ENCODE peak calls at places on chromosome 2, in nine cellular contexts. E, F, A, T, Z, Q, V, N and G are unnamed samples.

GRCh38 chr2:36374586-36374985 is 19.0 kb downstream of the CRIM1 start:
- DNase-seq in V (no peak), Q (peak; percentile 46), Z (no peak), F (no peak), T (no peak), A (no peak), N (no peak), E (peak; percentile 65), G (no peak)

GRCh38 chr2:160813506-160813858 is 319.9 kb upstream of the RBMS1 start:
- DNase-seq in A (no peak), Z (no peak), N (no peak), Q (no peak), E (no peak), V (no peak), F (no peak), T (no peak), G (no peak)

GRCh38 chr2:55419236-55419513 is 481 bp downstream of the CCDC88A start:
- DNase-seq in T (peak; percentile 9), F (no peak), Q (peak; percentile 39), V (no peak), Z (peak; percentile 48), E (peak; percentile 33), N (peak; percentile 22), A (no peak), G (no peak)

GRCh38 chr2:215899111-215900074 is 114.0 kb downstream of the MREG start:
- DNase-seq in E (no peak), N (no peak), A (no peak), V (peak; percentile 65), Q (peak; percentile 38), Z (no peak), T (no peak), F (no peak), G (no peak)

GRCh38 chr2:17538844-17539554 is 1.5 kb upstream of the VSNL1 start:
- DNase-seq in A (peak; percentile 48), Q (peak; percentile 37), Z (peak; percentile 78), N (peak; percentile 15), T (peak; percentile 52), V (peak; percentile 79), E (no peak), F (no peak), G (peak; percentile 85)

GRCh38 chr2:156343940-156344301 is 11.4 kb upstream of the NR4A2 start:
- DNase-seq in V (no peak), T (no peak), F (no peak), Z (no peak), Q (no peak), N (no peak), A (no peak), E (no peak), G (no peak)

GRCh38 chr2:147165682-147166081 is 679.1 kb upstream of the ACVR2A start:
- DNase-seq in E (no peak), Z (no peak), T (no peak), N (no peak), F (no peak), Q (no peak), A (no peak), V (no peak), G (no peak)

GRCh38 chr2:179579744-179580143 is 281.7 kb downstream of the ZNF385B start:
- DNase-seq in Z (no peak), A (no peak), T (no peak), E (no peak), V (no peak), N (peak; percentile 19), F (no peak), Q (no peak), G (no peak)

GRCh38 chr2:47503481-47504070 is 100.6 kb downstream of the MSH2 start:
- DNase-seq in F (peak; percentile 81), A (no peak), E (no peak), T (no peak), Z (no peak), N (no peak), Q (no peak), V (no peak), G (no peak)

DNA sequence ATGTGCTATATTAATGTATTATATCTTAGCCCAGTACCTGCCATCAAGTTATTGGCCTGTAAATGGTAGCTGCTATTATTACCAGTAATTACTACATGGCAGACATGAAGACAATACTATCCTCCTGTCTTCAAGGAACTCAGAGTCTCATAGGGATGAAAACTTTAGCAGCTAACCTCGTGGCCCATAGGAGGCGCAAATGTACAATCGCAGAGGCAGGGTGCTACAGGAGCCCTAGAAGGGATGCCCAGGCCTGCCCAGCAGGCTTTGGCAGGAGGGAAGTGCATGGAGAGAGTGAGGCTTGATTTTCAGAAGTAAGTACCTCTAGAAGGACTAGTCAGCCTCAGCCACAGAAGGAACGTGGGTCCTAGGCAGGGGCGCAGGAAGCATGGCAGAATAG is 44.7 kb upstream of the KIDINS220 start:
- DNase-seq in V (peak; percentile 1), A (no peak), E (peak; percentile 74), Q (peak; percentile 61), N (peak; percentile 32), T (no peak), F (no peak), Z (peak; percentile 83), G (peak; percentile 64)
- TF ChIP-seq CTCF in V (peak; percentile 57), A (no peak), E (peak; percentile 82), Q (peak; percentile 48), N (no peak), T (no peak), F (peak; percentile 56), Z (peak; percentile 89), G (peak; percentile 50)

DNA sequence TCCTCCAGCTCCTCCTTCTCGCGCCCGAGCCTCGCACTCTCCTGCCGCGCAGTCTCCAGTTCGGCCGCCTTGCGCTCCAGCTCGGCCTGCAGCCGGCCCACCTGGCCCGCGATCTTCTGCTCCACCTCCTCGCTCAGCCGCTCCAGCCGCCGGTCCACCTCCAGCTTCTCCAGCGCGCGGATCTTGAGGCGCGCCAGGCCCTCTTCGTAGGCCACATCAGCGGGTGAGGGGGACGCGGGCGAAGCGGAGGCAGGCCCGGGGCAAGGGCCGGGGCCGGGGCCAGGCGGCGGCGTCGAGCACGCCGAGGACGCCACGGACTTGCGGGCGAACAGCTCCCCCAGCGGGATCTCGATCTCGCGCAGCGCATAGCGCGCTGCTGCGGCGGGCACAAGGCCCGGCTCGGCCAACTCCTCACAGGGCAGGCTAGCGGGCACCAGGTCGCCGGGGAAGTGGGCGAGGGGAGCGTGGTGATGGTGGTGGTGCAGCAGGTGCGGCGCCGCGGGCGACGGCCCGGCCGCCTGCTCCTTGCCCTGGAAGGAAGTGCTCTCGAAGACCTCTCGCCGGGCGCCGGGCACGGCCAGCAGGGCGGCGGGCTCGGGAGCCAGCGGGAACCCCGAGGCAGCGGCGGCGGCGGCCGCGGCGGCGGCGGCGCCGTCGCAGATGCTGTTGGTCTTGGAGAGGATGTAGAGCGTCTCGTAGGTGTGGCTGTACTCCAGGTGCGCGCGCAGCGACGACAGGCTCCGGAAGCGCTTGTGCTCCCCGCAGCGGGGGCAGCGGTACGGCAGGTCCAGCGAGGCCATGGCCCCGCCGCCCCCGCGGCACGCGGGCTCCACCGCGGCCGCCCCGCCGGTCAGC is 15.2 kb downstream of the FBXO41 start:
- DNase-seq in V (peak; percentile 95), F (peak; percentile 68), T (peak; percentile 71), A (peak; percentile 91), Z (peak; percentile 88), Q (no peak), E (peak; percentile 60), N (peak; percentile 81), G (peak; percentile 44)
- TF ChIP-seq CTCF in V (peak; percentile 11), F (no peak), T (peak; percentile 3), A (no peak), Z (peak; percentile 38), Q (no peak), E (peak; percentile 10), N (peak; percentile 28), G (no peak)

GRCh38 chr2:9737053-9737875 is 106.0 kb upstream of the TAF1B start:
- DNase-seq in Z (no peak), V (peak; percentile 94), F (peak; percentile 6), T (no peak), N (no peak), A (peak; percentile 86), Q (peak; percentile 48), E (no peak), G (no peak)
- TF ChIP-seq CTCF in Z (no peak), V (peak; percentile 27), F (no peak), T (no peak), N (no peak), A (peak; percentile 18), Q (peak; percentile 14), E (peak; percentile 18), G (no peak)

GRCh38 chr2:200673191-200673590 is 87.4 kb downstream of the AOX1 start:
- DNase-seq in A (no peak), T (no peak), E (no peak), F (no peak), V (no peak), Q (no peak), Z (no peak), N (no peak), G (no peak)

GRCh38 chr2:200667397-200667796 is 81.6 kb downstream of the AOX1 start:
- DNase-seq in N (no peak), T (no peak), F (no peak), Z (no peak), Q (no peak), V (no peak), E (no peak), A (no peak), G (no peak)

GRCh38 chr2:200668473-200668872 is 82.7 kb downstream of the AOX1 start:
- DNase-seq in T (no peak), Z (no peak), F (no peak), A (no peak), Q (no peak), E (no peak), N (no peak), V (no peak), G (no peak)

GRCh38 chr2:200665626-200666453 is 80.0 kb downstream of the AOX1 start:
- DNase-seq in Q (no peak), T (no peak), Z (no peak), E (peak; percentile 24), V (no peak), A (no peak), N (no peak), F (no peak), G (no peak)

GRCh38 chr2:200670313-200670712 is 84.5 kb downstream of the AOX1 start:
- DNase-seq in N (no peak), E (peak; percentile 15), A (no peak), Z (no peak), Q (no peak), F (peak; percentile 14), V (no peak), T (no peak), G (no peak)
- TF ChIP-seq CTCF in N (no peak), E (peak; percentile 33), A (no peak), Z (peak; percentile 48), Q (no peak), F (peak; percentile 51), V (no peak), T (no peak), G (no peak)